ENCODE peak calls at places on chromosome 10, in ten cellular contexts. N is fibroblast of mammary gland, V is cardiac muscle cell, G is NT2/D1, F is lung, U is IMR-90, C is SHP77, K is AG20443, L is HCEC 1CT, E is BJ. O is an unnamed sample.

GRCh38 chr10:61973923-61974322 is 72.4 kb downstream of the ARID5B start:
- DNase-seq in N (peak), L (no peak), K (no peak), C (no peak), G (no peak), V (peak), U (no peak), E (no peak), F (no peak), O (no peak)

GRCh38 chr10:36638461-36638860 is 486.9 kb upstream of the ANKRD30A start:
- DNase-seq in V (no peak), F (no peak), K (no peak), U (peak), C (no peak), N (peak), E (no peak), G (no peak), L (peak), O (no peak)

GRCh38 chr10:105328441-105328840 is 687.4 kb downstream of the SORCS3 start:
- DNase-seq in F (no peak), K (no peak), E (no peak), L (no peak), C (no peak), U (no peak), G (no peak), N (no peak), V (no peak), O (no peak)

GRCh38 chr10:13528875-13529713 is at the start of gene BEND7:
- DNase-seq in N (no peak), V (peak), F (no peak), C (no peak), G (no peak), U (peak), L (no peak), K (peak), E (no peak), O (no peak)

GRCh38 chr10:79061441-79062315 is 7.1 kb upstream of the ZMIZ1 start:
- DNase-seq in K (no peak), V (no peak), F (no peak), L (no peak), G (no peak), N (no peak), U (no peak), E (no peak), C (no peak), O (no peak)

GRCh38 chr10:131979821-131980270 is 1.9 kb downstream of the BNIP3 start:
- DNase-seq in L (no peak), F (no peak), V (peak), U (peak), G (no peak), N (peak), E (no peak), K (peak), C (no peak), O (no peak)

GRCh38 chr10:123967626-123968243 is 76.1 kb upstream of the CPXM2 start:
- DNase-seq in C (peak), V (peak), E (no peak), N (peak), K (peak), U (peak), F (peak), G (peak), L (peak), O (peak)

GRCh38 chr10:18658301-18658991 is 785 bp upstream of the ARL5B start:
- DNase-seq in F (no peak), C (no peak), L (peak), N (peak), E (no peak), K (peak), V (no peak), U (peak), G (no peak), O (no peak)

GRCh38 chr10:4830546-4830945 is 4.5 kb downstream of the AKR1E2 start:
- DNase-seq in N (no peak), V (no peak), U (no peak), K (no peak), G (no peak), L (no peak), E (no peak), C (no peak), F (no peak), O (no peak)

GRCh38 chr10:109978481-109978880 is 29.3 kb upstream of the ADD3 start:
- DNase-seq in G (no peak), C (no peak), F (no peak), U (peak), K (peak), E (no peak), L (peak), V (peak), N (peak), O (no peak)

GRCh38 chr10:51926336-51926735 is 226.9 kb upstream of the CSTF2T start:
- DNase-seq in E (no peak), F (no peak), L (no peak), V (no peak), K (no peak), G (no peak), C (no peak), N (no peak), U (no peak), O (no peak)

GRCh38 chr10:124162136-124162535 is 68.7 kb upstream of the CHST15 start:
- DNase-seq in U (no peak), N (no peak), V (no peak), G (no peak), K (no peak), L (no peak), E (no peak), C (no peak), F (no peak), O (no peak)

GRCh38 chr10:86254526-86255174 is 111.9 kb downstream of the GRID1 start:
- DNase-seq in N (no peak), C (no peak), V (no peak), E (no peak), G (no peak), K (peak), U (no peak), L (no peak), F (no peak), O (no peak)

O was measured in amniotic stem cell.